ENCODE peak calls at places on chromosomes 16 and 17, in eight cellular contexts. C, P, F, S, O, Y, W and N are unnamed samples.

GRCh38 chr17:68821860-68822693 is 133.1 kb downstream of the ABCA8 start:
- DNase-seq in C (no peak), P (no peak), F (no peak), S (no peak), O (peak; percentile 99), Y (peak; percentile 97), W (peak; percentile 91), N (no peak)

GRCh38 chr17:56351675-56352074 is 198.4 kb downstream of the ANKFN1 start:
- DNase-seq in C (no peak), P (no peak), F (no peak), S (no peak), O (no peak), Y (no peak), W (peak; percentile 61), N (no peak)

GRCh38 chr16:7835032-7835431 is 502.4 kb downstream of the RBFOX1 start:
- DNase-seq in C (no peak), P (no peak), F (no peak), S (no peak), O (no peak), Y (no peak), W (no peak), N (no peak)

GRCh38 chr16:67445126-67445426 is 14.2 kb downstream of the HSD11B2 start:
- DNase-seq in C (no peak), P (no peak), F (no peak), S (no peak), O (no peak), Y (no peak), W (no peak), N (no peak)

GRCh38 chr17:76672270-76672851 is 28.8 kb upstream of the ST6GALNAC1 start:
- DNase-seq in C (no peak), P (no peak), F (no peak), S (no peak), O (peak; percentile 81), Y (no peak), W (no peak), N (no peak)

GRCh38 chr17:35449371-35449931 is 885 bp upstream of the SLFN13 start:
- DNase-seq in C (no peak), P (no peak), F (peak; percentile 30), S (no peak), O (no peak), Y (no peak), W (no peak), N (peak; percentile 22)

GRCh38 chr17:65627108-65627507 is 65.7 kb upstream of the AXIN2 start:
- DNase-seq in C (no peak), P (no peak), F (no peak), S (no peak), O (no peak), Y (no peak), W (no peak), N (no peak)

GRCh38 chr17:71987634-71988033 is 133.2 kb upstream of the SOX9 start:
- DNase-seq in C (no peak), P (no peak), F (no peak), S (no peak), O (no peak), Y (no peak), W (no peak), N (no peak)

GRCh38 chr16:22358000-22358399 is 16.4 kb downstream of the CDR2 start:
- DNase-seq in C (no peak), P (no peak), F (no peak), S (no peak), O (no peak), Y (no peak), W (peak; percentile 44), N (no peak)

GRCh38 chr16:66220766-66221165 is 145.7 kb upstream of the CDH5 start:
- DNase-seq in C (peak; percentile 33), P (no peak), F (no peak), S (no peak), O (no peak), Y (no peak), W (no peak), N (no peak)

GRCh38 chr17:27320222-27320560 is 26.3 kb downstream of the WSB1 start:
- DNase-seq in C (no peak), P (no peak), F (no peak), S (no peak), O (no peak), Y (no peak), W (no peak), N (no peak)

GRCh38 chr16:49075709-49076108 is 205.9 kb downstream of the CBLN1 start:
- DNase-seq in C (no peak), P (no peak), F (no peak), S (no peak), O (no peak), Y (no peak), W (no peak), N (no peak)

GRCh38 chr17:17724991-17725852 is 44.0 kb downstream of the RAI1 start:
- DNase-seq in C (no peak), P (no peak), F (no peak), S (no peak), O (no peak), Y (no peak), W (peak; percentile 87), N (no peak)

GRCh38 chr16:30606004-30606403 is 4.2 kb downstream of the ZNF689 start:
- DNase-seq in C (no peak), P (no peak), F (no peak), S (no peak), O (no peak), Y (no peak), W (no peak), N (no peak)

DNA sequence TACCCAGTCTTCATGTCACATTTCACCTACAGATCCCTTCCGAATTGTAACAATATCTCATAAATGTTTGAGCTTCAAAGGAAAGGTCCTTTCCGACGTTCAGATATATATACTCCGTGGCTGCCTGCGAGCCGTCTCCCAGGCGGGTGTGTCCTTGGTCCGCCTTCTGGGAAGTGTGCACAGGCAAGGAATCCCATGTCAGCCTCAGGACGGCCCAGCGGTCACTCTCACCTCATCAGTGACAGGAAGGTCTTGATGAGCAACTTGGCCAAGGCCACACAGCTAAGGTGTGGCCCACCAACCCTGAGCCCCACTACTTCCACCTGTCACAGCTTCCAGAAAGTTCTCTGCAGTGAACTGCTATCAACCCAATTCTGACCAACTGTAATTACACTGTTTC is 4.3 kb downstream of the LMF1 start:
- DNase-seq in C (no peak), P (no peak), F (no peak), S (no peak), O (no peak), Y (no peak), W (no peak), N (no peak)
- TF ChIP-seq POLR2AphosphoS5 in C (no peak), P (no peak), F (no peak), S (no peak), O (no peak), Y (no peak), W (no peak), N (no peak)

GRCh38 chr16:2038359-2039285 is 9.0 kb downstream of the NTHL1 start:
- DNase-seq in C (no peak), P (no peak), F (no peak), S (no peak), O (no peak), Y (no peak), W (no peak), N (no peak)

GRCh38 chr16:2040031-2040430 is 7.6 kb downstream of the NTHL1 start:
- DNase-seq in C (no peak), P (no peak), F (no peak), S (no peak), O (no peak), Y (no peak), W (no peak), N (no peak)

GRCh38 chr16:2042171-2042570 is 5.5 kb downstream of the NTHL1 start:
- DNase-seq in C (no peak), P (no peak), F (peak; percentile 82), S (no peak), O (no peak), Y (no peak), W (no peak), N (no peak)

GRCh38 chr16:2039286-2040030 is 8.2 kb downstream of the NTHL1 start:
- DNase-seq in C (no peak), P (no peak), F (peak; percentile 83), S (no peak), O (peak; percentile 90), Y (no peak), W (no peak), N (no peak)

GRCh38 chr16:2040450-2041105 is 7.1 kb downstream of the NTHL1 start:
- DNase-seq in C (no peak), P (no peak), F (no peak), S (no peak), O (no peak), Y (no peak), W (no peak), N (no peak)
- TF ChIP-seq POLR2AphosphoS5 in C (no peak), P (no peak), F (no peak), S (no peak), O (no peak), Y (no peak), W (peak; percentile 11), N (no peak)

DNA sequence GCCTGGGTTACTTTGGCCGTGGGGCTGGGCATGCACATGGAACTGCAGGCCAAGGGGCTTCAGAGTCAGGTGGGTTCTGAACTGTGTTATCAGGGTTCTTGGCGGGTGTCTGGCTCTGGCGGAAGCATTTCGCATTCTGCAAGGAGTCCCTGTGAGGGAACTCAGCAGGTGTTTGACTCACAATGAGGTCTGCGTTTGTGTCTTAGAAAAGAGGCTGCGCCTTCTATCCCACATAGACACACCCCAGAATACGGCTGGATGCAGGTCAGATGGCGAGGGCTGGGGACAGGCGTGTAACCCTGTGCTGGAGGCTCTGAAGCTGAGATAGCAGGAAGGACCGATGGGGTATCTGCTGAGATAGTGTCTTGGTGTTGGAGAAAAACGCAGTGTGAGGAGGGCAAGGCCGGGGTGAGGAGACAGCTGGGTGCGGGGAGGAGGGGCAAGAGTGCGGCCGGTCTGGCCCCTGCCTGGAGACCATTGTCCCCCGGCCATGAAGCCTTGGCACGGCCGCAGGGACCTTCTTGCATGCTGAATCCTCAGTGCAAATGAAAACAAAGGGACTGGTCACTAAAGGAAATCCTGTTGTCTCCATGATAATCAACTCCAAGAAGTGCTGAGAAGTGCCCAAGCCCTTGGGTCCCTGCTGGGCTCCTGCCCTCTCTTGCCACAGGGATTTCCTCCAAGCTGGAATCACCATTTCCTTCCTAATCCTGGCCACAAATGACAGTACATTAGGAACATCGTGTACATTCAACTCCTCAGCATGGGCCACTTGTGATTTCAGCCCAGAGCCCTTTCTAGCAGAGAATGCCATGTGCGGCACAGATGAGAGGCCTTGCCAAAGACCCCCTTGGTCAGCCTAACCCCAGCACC is 22.8 kb upstream of the MTSS2 start:
- DNase-seq in C (no peak), P (no peak), F (no peak), S (no peak), O (no peak), Y (no peak), W (peak; percentile 13), N (no peak)
- TF ChIP-seq POLR2AphosphoS5 in C (no peak), P (no peak), F (no peak), S (no peak), O (no peak), Y (no peak), W (peak; percentile 34), N (no peak)

DNA sequence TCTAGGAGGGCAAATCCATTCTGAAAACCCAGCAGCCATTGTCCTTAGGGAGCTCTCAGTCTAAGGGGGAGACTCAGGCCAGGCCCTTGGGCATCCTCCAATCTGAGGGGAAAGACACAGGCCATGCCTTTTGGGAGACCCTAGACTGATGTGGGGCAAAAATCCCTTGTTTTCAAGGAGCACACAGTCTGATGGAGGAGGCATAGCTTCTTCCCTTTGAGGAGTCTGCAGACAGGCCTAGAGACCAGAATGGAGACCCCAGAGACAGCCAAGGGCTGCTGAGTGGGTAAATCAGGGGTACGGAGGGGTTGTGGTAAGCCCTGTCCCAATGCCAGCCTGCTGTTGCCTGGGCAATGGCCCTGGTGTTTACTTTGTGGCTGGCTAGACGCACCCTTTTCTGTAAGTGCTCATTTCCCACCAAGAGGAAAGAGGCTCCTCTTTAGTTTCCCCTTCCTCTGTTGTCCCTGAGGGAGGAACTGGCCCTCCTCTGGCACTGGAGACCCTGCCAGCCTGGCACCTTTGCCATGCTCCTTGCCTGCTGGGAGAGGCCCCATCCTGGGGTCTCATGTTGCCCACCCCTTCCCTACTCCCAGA is 19.3 kb downstream of the ARHGAP23 start:
- DNase-seq in C (no peak), P (no peak), F (no peak), S (no peak), O (no peak), Y (no peak), W (peak; percentile 36), N (no peak)
- TF ChIP-seq POLR2AphosphoS5 in C (no peak), P (no peak), F (no peak), S (no peak), O (no peak), Y (no peak), W (no peak), N (no peak)